ENCODE peak calls at places on chromosomes 6 and 20, in six cellular contexts. Z, X, C, F, K and I are unnamed samples.
A peak's percentile ranks its signal among the peaks of the same experiment; 100 is the strongest.

GRCh38 chr20:4119854-4120209 is 104.5 kb upstream of the RNF24 start:
- DNase-seq in F (no peak), K (no peak), Z (no peak), C (no peak), X (no peak), I (no peak)

GRCh38 chr6:5567352-5567751 is 306.0 kb downstream of the FARS2 start:
- DNase-seq in F (no peak), K (peak; percentile 62), Z (no peak), X (no peak), C (no peak), I (no peak)

GRCh38 chr6:136035378-136036070 is 184.0 kb downstream of the PDE7B start:
- DNase-seq in X (no peak), Z (no peak), K (no peak), F (no peak), C (no peak), I (no peak)

GRCh38 chr20:37680420-37680819 is 13.4 kb upstream of the CTNNBL1 start:
- DNase-seq in C (no peak), F (no peak), K (no peak), Z (no peak), X (no peak), I (no peak)

GRCh38 chr6:100818066-100818465 is 63.1 kb downstream of the ASCC3 start:
- DNase-seq in K (no peak), X (no peak), F (no peak), Z (no peak), C (no peak), I (no peak)

GRCh38 chr20:35431621-35432429 is 6.2 kb downstream of the GDF5 start:
- DNase-seq in K (no peak), Z (no peak), F (no peak), X (peak; percentile 50), C (no peak), I (no peak)

GRCh38 chr20:2519115-2519815 is 10.6 kb upstream of the ZNF343 start:
- DNase-seq in X (no peak), F (no peak), C (no peak), K (no peak), Z (no peak), I (no peak)

GRCh38 chr6:33731751-33732282 is 14.9 kb downstream of the IP6K3 start:
- DNase-seq in C (no peak), Z (no peak), F (no peak), K (no peak), X (no peak), I (no peak)

GRCh38 chr6:35230950-35231349 is 17.2 kb downstream of the SCUBE3 start:
- DNase-seq in K (no peak), F (no peak), Z (no peak), C (no peak), X (no peak), I (no peak)

GRCh38 chr6:44002591-44003344 is 124.5 kb downstream of the MRPL14 start:
- DNase-seq in C (peak; percentile 86), Z (peak; percentile 72), K (no peak), X (no peak), F (no peak), I (no peak)

GRCh38 chr20:11274137-11274536 is 600.3 kb upstream of the JAG1 start:
- DNase-seq in C (no peak), Z (peak; percentile 67), F (peak; percentile 3), K (no peak), X (peak; percentile 75), I (no peak)

DNA sequence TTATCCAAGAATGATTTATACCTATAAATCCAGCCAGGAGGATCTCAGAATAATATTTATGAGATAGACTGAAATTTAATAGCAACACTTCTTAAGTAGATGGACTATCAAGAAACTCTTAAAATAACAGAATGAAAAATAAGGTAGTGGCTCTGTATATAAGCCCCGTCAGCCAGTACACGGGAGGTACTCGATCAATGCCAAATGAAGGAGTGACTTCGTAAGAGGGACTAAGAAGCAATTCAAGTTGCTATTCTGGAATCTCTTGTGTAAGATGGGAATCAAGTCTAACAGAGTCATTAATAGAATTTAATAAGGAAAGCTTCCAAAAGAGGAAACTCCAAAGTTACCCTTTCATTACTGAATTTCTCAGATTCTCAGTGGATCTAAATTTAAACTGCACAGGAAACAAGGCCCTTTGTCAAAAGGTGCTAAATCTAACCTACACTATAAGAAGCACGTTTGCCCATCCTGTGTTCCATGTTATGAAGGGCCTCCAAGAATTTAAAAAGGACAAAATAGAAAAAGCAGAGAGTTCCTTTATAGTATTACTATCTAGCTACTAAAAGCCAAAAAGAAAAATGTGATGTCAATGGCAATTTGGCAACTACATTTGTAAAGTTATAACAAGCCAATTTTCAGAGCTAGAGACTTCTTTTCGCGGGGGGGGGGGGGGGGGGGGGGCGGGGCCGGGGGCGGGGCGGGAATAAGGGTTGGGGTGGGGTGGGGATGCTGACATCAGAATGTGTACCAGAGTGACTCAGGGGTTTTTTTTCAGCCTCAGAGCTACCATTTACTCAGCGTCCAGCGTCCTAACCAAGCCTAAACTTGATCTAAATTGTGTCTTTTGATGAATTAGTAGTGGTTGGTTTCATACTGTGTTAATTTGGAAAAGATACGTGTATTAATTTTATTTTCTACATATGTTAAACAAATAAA is 200.6 kb downstream of the GMPR start:
- DNase-seq in F (peak; percentile 75), X (no peak), Z (no peak), K (peak; percentile 53), C (no peak), I (no peak)
- H3K27ac ChIP-seq in F (no peak overlapping the region), X (no peak overlapping the region), Z (peak overlapping the region; percentile 18), K (peak overlapping the region; percentile 70), C (no peak overlapping the region), I (no peak overlapping the region)

DNA sequence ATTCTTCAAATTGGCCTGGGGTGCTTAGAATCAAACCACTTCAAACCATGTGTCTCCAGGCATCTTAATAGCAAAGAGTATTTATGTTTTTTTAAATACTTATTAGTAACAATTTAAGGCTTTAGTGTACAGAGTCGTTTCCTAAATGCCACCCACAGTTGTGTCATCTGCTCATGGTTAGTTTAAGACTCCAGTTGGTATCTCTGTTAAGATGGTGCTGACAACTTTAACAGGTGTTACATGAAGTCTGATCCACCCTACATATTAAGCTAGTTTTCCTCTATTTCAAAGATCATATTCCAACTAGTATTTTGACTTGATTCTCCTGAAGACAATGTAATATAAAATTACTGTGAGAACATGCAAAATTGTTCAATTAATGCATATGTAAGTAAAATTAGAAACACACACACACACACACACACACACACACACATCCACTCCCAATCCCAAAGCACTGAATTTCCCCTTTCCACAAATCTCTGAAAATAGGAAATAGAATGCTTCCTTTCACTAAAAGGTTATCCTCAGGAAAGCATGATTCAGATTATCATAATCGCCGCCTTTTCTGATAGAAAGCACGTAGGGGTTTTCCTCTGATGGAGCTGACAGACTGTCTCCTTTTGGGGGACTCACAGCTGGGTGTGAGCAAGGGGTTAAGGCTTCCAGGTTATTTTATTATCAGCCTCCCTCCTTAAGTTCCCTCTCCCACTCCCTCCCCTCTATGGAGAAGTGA is 10.5 kb downstream of the CNKSR3 start:
- DNase-seq in F (no peak), X (no peak), C (no peak), K (no peak), Z (no peak), I (no peak)
- TF ChIP-seq POLR2AphosphoS5 in F (no peak), X (no peak), C (no peak), K (no peak), Z (no peak), I (no peak)

GRCh38 chr20:21355981-21356380 is 41.3 kb downstream of the NKX2-4 start:
- DNase-seq in K (no peak), Z (no peak), F (no peak), X (no peak), C (no peak), I (no peak)

GRCh38 chr20:21357851-21358250 is 39.5 kb downstream of the NKX2-4 start:
- DNase-seq in X (peak; percentile 93), C (no peak), Z (no peak), K (no peak), F (no peak), I (no peak)

GRCh38 chr20:21353236-21353635 is 44.1 kb downstream of the NKX2-4 start:
- DNase-seq in Z (no peak), K (no peak), F (no peak), C (no peak), X (no peak), I (no peak)

GRCh38 chr20:21352703-21353102 is 44.6 kb downstream of the NKX2-4 start:
- DNase-seq in X (peak; percentile 51), F (no peak), Z (no peak), K (no peak), C (no peak), I (no peak)
- TF ChIP-seq GABPA in X (no peak), F (no peak), Z (no peak), K (no peak), C (no peak), I (no peak)

DNA sequence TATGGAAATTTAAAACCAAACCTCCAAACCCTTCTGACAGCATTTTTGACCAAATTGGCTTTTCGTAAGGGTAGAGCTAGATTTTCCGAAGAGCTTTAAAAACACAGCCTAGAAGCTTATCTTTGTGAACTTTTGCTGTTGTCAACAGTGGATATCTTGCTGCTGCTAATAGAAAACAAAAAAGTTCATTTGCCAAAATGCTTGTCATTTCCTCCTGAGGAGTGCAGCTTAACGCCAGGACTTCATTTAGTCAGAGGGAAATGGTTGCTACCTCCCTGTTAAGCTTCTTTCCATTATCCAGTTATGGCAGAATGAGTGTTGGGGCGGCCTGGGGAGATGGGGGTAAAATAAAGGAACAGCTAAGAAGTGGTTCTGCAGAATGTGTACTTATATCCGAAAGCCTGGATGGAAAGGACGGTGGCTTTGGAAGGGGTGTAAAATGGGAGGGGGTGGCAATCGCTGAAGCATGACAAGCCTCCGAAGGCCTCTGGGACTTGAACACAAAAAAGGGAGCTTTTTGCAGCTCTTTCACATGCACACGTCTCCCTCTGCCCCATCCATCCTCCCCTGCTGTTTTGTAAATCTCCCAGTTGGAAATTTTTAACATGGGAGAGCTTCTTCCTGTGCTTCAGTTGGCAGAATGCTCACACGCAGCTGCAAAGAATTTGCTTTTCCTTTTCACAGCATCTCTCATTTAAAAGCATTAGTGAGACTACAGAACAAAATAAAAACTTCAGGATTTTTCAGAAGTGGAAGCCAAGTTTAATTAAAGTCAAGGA is 22.4 kb downstream of the JARID2 start:
- DNase-seq in K (no peak), F (no peak), Z (no peak), X (no peak), C (no peak), I (no peak)
- H3K27ac ChIP-seq in K (peak overlapping the region; percentile 17), F (no peak overlapping the region), Z (no peak overlapping the region), X (no peak overlapping the region), C (no peak overlapping the region), I (peak overlapping the region; percentile 8)

GRCh38 chr6:41546475-41546865 is 289 bp downstream of the FOXP4 start:
- DNase-seq in K (no peak), C (no peak), F (no peak), Z (no peak), X (no peak), I (peak; percentile 46)
- TF ChIP-seq POLR2AphosphoS5 in K (no peak), C (no peak), F (no peak), Z (no peak), X (no peak), I (no peak)